ENCODE peak calls at places on chromosomes 16 and 17, in four cellular contexts. One of them, this sample, is unnamed.
A peak's percentile ranks its signal among the peaks of the same experiment; 100 is the strongest.

GRCh38 chr17:15917439-15918027 is 27.4 kb upstream of the ADORA2B start:
- DNase-seq in GM12878: no peak
- DNase-seq in HepG2: no peak
- DNase-seq in H1: no peak
- DNase-seq in this sample: no peak

GRCh38 chr17:28811594-28812135 is 30.9 kb downstream of the FAM222B start:
- DNase-seq in H1: no peak
- DNase-seq in GM12878: no peak
- DNase-seq in HepG2: peak; percentile 36
- DNase-seq in this sample: no peak

GRCh38 chr17:1648582-1649115 is 1.0 kb downstream of the RILP start:
- DNase-seq in GM12878: peak; percentile 58
- DNase-seq in H1: no peak
- DNase-seq in HepG2: peak; percentile 83
- DNase-seq in this sample: peak; percentile 96

GRCh38 chr17:43410557-43411368 is 12.0 kb downstream of the ARL4D start:
- DNase-seq in H1: no peak
- DNase-seq in GM12878: no peak
- DNase-seq in HepG2: no peak
- DNase-seq in this sample: no peak

GRCh38 chr17:73999246-73999645 is 204.2 kb upstream of the RPL38 start:
- DNase-seq in H1: no peak
- DNase-seq in GM12878: no peak
- DNase-seq in HepG2: no peak
- DNase-seq in this sample: no peak

GRCh38 chr16:4511441-4512082 is 27.0 kb downstream of the CDIP1 start:
- DNase-seq in GM12878: no peak
- DNase-seq in H1: no peak
- DNase-seq in HepG2: peak; percentile 60
- DNase-seq in this sample: peak; percentile 71

GRCh38 chr16:58378401-58378800 is 13.9 kb upstream of the GINS3 start:
- DNase-seq in H1: no peak
- DNase-seq in HepG2: no peak
- DNase-seq in GM12878: no peak
- DNase-seq in this sample: no peak

GRCh38 chr16:89052824-89053724 is 40.6 kb upstream of the ACSF3 start:
- DNase-seq in GM12878: no peak
- DNase-seq in H1: no peak
- DNase-seq in HepG2: peak; percentile 20
- DNase-seq in this sample: no peak

GRCh38 chr17:7842380-7842949 is 8.4 kb downstream of the KDM6B start:
- DNase-seq in HepG2: peak; percentile 56
- DNase-seq in H1: no peak
- DNase-seq in GM12878: no peak
- DNase-seq in this sample: no peak

GRCh38 chr17:38903404-38903803 is 22.0 kb upstream of the LASP1NB start:
- DNase-seq in HepG2: no peak
- DNase-seq in H1: no peak
- DNase-seq in GM12878: no peak
- DNase-seq in this sample: no peak

GRCh38 chr17:39462644-39463375 is 1.5 kb downstream of the CDK12 start:
- DNase-seq in GM12878: no peak
- DNase-seq in HepG2: no peak
- DNase-seq in H1: no peak
- DNase-seq in this sample: no peak

GRCh38 chr16:47872228-47872627 is 283.6 kb downstream of the ABCC12 start:
- DNase-seq in GM12878: no peak
- DNase-seq in HepG2: no peak
- DNase-seq in H1: no peak
- DNase-seq in this sample: no peak

GRCh38 chr16:53745753-53746258 is 41.9 kb downstream of the FTO start:
- DNase-seq in GM12878: no peak
- DNase-seq in H1: no peak
- DNase-seq in HepG2: no peak
- DNase-seq in this sample: peak; percentile 25

GRCh38 chr17:37797206-37797605 is 52.3 kb upstream of the HNF1B start:
- DNase-seq in H1: no peak
- DNase-seq in HepG2: no peak
- DNase-seq in GM12878: no peak
- DNase-seq in this sample: no peak

GRCh38 chr16:88468289-88469129 is 15.4 kb downstream of the ZFPM1 start:
- DNase-seq in H1: peak; percentile 67
- DNase-seq in GM12878: no peak
- DNase-seq in HepG2: peak; percentile 67
- DNase-seq in this sample: peak; percentile 66

GRCh38 chr17:29140631-29141483 is 39.3 kb downstream of the MYO18A start:
- DNase-seq in GM12878: no peak
- DNase-seq in H1: no peak
- DNase-seq in HepG2: no peak
- DNase-seq in this sample: no peak

GRCh38 chr17:11140501-11140900 is 100.5 kb upstream of the SHISA6 start:
- DNase-seq in GM12878: no peak
- DNase-seq in H1: no peak
- DNase-seq in HepG2: no peak
- DNase-seq in this sample: no peak

GRCh38 chr17:63696381-63696961 is 3.5 kb downstream of the LIMD2 start:
- DNase-seq in H1: no peak
- DNase-seq in HepG2: peak; percentile 59
- DNase-seq in GM12878: no peak
- DNase-seq in this sample: peak; percentile 63

GRCh38 chr16:50273888-50274770 is 7.8 kb downstream of the ADCY7 start:
- DNase-seq in HepG2: no peak
- DNase-seq in H1: no peak
- DNase-seq in GM12878: peak; percentile 64
- DNase-seq in this sample: no peak

GRCh38 chr16:89121691-89122321 is 28.2 kb downstream of the ACSF3 start:
- DNase-seq in HepG2: no peak
- DNase-seq in H1: no peak
- DNase-seq in GM12878: no peak
- DNase-seq in this sample: no peak

GRCh38 chr17:80364091-80364691 is 50.8 kb upstream of the ENDOV start:
- DNase-seq in GM12878: no peak
- DNase-seq in H1: no peak
- DNase-seq in HepG2: peak; percentile 20
- DNase-seq in this sample: peak; percentile 51

GRCh38 chr16:6009151-6009550 is 911.6 kb upstream of the EEF2KMT start:
- DNase-seq in GM12878: no peak
- DNase-seq in H1: no peak
- DNase-seq in HepG2: no peak
- DNase-seq in this sample: no peak

GRCh38 chr17:2222901-2223616 is 80.5 kb downstream of the SMG6 start:
- DNase-seq in GM12878: peak; percentile 81
- DNase-seq in HepG2: no peak
- DNase-seq in H1: no peak
- DNase-seq in this sample: no peak

GRCh38 chr16:77584205-77584859 is 138.0 kb upstream of the NUDT7 start:
- DNase-seq in GM12878: no peak
- DNase-seq in HepG2: peak; percentile 44
- DNase-seq in H1: no peak
- DNase-seq in this sample: peak; percentile 57

GRCh38 chr17:65389426-65389825 is 172.0 kb downstream of the AXIN2 start:
- DNase-seq in H1: no peak
- DNase-seq in GM12878: no peak
- DNase-seq in HepG2: no peak
- DNase-seq in this sample: no peak

GRCh38 chr17:79965806-79966205 is 69.9 kb downstream of the TBC1D16 start:
- DNase-seq in H1: no peak
- DNase-seq in GM12878: no peak
- DNase-seq in HepG2: no peak
- DNase-seq in this sample: no peak

GRCh38 chr17:65191805-65192740 is 54.9 kb downstream of the RGS9 start:
- DNase-seq in HepG2: peak; percentile 20
- DNase-seq in H1: no peak
- DNase-seq in GM12878: no peak
- DNase-seq in this sample: no peak

GRCh38 chr17:73262676-73263642 is 1.3 kb upstream of the CPSF4L start:
- DNase-seq in H1: no peak
- DNase-seq in GM12878: no peak
- DNase-seq in HepG2: peak; percentile 80
- DNase-seq in this sample: no peak

GRCh38 chr17:39618252-39618913 is 8.4 kb upstream of the PPP1R1B start:
- DNase-seq in HepG2: no peak
- DNase-seq in H1: no peak
- DNase-seq in GM12878: no peak
- DNase-seq in this sample: no peak

GRCh38 chr16:79868841-79869240 is 268.3 kb upstream of the MAF start:
- DNase-seq in HepG2: no peak
- DNase-seq in GM12878: no peak
- DNase-seq in H1: no peak
- DNase-seq in this sample: no peak

GRCh38 chr16:56354746-56355145 is 70.6 kb downstream of the AMFR start:
- DNase-seq in HepG2: no peak
- DNase-seq in GM12878: no peak
- DNase-seq in H1: no peak
- DNase-seq in this sample: no peak

GRCh38 chr17:1019451-1019850 is 22.5 kb downstream of the TIMM22 start:
- DNase-seq in H1: no peak
- DNase-seq in HepG2: no peak
- DNase-seq in GM12878: no peak
- DNase-seq in this sample: no peak

GRCh38 chr16:77131398-77131797 is 59.6 kb upstream of the MON1B start:
- DNase-seq in HepG2: no peak
- DNase-seq in H1: no peak
- DNase-seq in GM12878: no peak
- DNase-seq in this sample: no peak

GRCh38 chr16:85086347-85087291 is 25.7 kb downstream of the CIBAR2 start:
- DNase-seq in H1: peak; percentile 44
- DNase-seq in GM12878: no peak
- DNase-seq in HepG2: peak; percentile 56
- DNase-seq in this sample: peak; percentile 69

GRCh38 chr16:17414421-17414820 is 56.3 kb downstream of the XYLT1 start:
- DNase-seq in H1: no peak
- DNase-seq in HepG2: no peak
- DNase-seq in GM12878: peak; percentile 32
- DNase-seq in this sample: no peak

GRCh38 chr16:17419266-17419665 is 51.5 kb downstream of the XYLT1 start:
- DNase-seq in HepG2: no peak
- DNase-seq in GM12878: no peak
- DNase-seq in H1: no peak
- DNase-seq in this sample: no peak

GRCh38 chr16:17414916-17415315 is 55.8 kb downstream of the XYLT1 start:
- DNase-seq in HepG2: no peak
- DNase-seq in H1: no peak
- DNase-seq in GM12878: no peak
- DNase-seq in this sample: no peak

GRCh38 chr16:17417740-17418139 is 53.0 kb downstream of the XYLT1 start:
- DNase-seq in HepG2: no peak
- DNase-seq in H1: no peak
- DNase-seq in GM12878: no peak
- DNase-seq in this sample: no peak

GRCh38 chr16:17416461-17417221 is 54.1 kb downstream of the XYLT1 start:
- DNase-seq in GM12878: peak; percentile 89
- DNase-seq in HepG2: no peak
- DNase-seq in H1: no peak
- DNase-seq in this sample: no peak
- TF ChIP-seq SUZ12 in GM12878: no peak
- TF ChIP-seq SUZ12 in HepG2: no peak
- TF ChIP-seq SUZ12 in H1: no peak
- TF ChIP-seq SUZ12 in this sample: no peak

DNA sequence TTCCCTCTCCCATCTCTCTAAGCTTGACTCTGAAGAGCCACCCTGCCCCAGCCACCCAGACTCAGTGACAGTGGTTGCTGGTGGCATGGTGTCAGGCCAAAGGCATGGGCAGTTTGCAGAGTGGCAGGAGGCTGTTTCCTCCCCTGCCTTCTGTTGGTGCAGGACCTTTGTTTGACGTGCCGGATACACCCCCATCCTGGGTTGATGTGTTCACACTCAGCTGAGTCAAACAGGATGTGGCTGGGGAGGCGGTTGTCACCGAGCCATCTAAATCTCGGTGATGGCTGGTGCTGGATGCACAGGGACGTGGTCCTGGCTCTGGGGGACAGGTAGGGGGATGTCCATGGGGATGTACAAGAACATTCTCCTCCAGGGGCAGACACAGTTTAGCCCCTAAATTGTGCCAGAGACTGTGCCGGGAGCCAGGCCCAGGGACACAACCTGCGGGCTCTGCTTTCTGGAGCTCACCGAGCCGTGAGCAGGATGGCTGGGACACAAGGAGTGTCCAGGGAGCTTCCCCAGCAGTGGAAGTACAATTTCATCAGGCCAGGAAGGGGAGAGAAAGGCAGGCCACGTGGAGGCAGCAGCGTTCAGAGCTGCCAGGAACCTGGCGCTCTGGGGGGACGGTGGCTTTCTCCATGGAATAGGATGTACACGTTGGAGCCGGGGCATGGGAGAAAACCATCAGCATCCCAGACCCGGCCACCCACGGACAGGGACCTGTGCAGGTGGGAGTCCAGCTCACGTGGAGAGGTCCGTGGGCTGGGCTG is 264.2 kb downstream of the SEC14L1 start:
- DNase-seq in HepG2: no peak
- DNase-seq in GM12878: peak; percentile 60
- DNase-seq in H1: no peak
- DNase-seq in this sample: no peak
- TF ChIP-seq SP1 in HepG2: no peak
- TF ChIP-seq SP1 in GM12878: no peak
- TF ChIP-seq SP1 in H1: no peak
- TF ChIP-seq SP1 in this sample: no peak

GRCh38 chr16:72400257-72401078 is 228.5 kb upstream of the PMFBP1 start:
- DNase-seq in HepG2: peak; percentile 71
- DNase-seq in H1: no peak
- DNase-seq in GM12878: peak; percentile 7
- DNase-seq in this sample: peak; percentile 58
- TF ChIP-seq SUZ12 in HepG2: no peak
- TF ChIP-seq SUZ12 in H1: no peak
- TF ChIP-seq SUZ12 in GM12878: no peak
- TF ChIP-seq SUZ12 in this sample: no peak

GRCh38 chr17:5364156-5364555 is 55.3 kb downstream of the NUP88 start:
- DNase-seq in HepG2: no peak
- DNase-seq in H1: no peak
- DNase-seq in GM12878: no peak
- DNase-seq in this sample: no peak
- TF ChIP-seq SP1 in HepG2: no peak
- TF ChIP-seq SP1 in H1: no peak
- TF ChIP-seq SP1 in GM12878: no peak
- TF ChIP-seq SP1 in this sample: no peak